ENCODE peak calls at places on chromosomes 12 and 14, in seven cellular contexts. K is cardiac muscle cell; N is mucosa of descending colon; U is foreskin fibroblast; F is AG10803; I is CD8-positive, alpha-beta T cell; D is Peyer's patch. M is an unnamed sample.

GRCh38 chr12:127607146-127607725 is 659.7 kb upstream of the TMEM132C start:
- DNase-seq in F (no peak), U (no peak), I (no peak), D (no peak), K (no peak), N (no peak), M (no peak)

GRCh38 chr14:69346710-69347109 is 51.4 kb downstream of the ERH start:
- DNase-seq in D (no peak), U (peak), I (no peak), K (peak), F (no peak), N (peak), M (peak)

GRCh38 chr12:121915841-121916321 is 2.5 kb upstream of the CFAP251 start:
- DNase-seq in F (no peak), U (peak), K (no peak), D (no peak), N (no peak), I (no peak), M (peak)

GRCh38 chr12:21773263-21773741 is 1.2 kb downstream of the KCNJ8 start:
- DNase-seq in I (no peak), N (peak), U (peak), K (peak), D (no peak), F (peak), M (peak)

GRCh38 chr12:8033153-8034044 is 883 bp downstream of the FOXJ2 start:
- DNase-seq in K (peak), N (peak), I (peak), D (peak), F (peak), U (peak), M (peak)

GRCh38 chr12:132804426-132804861 is 24.2 kb downstream of the GOLGA3 start:
- DNase-seq in D (no peak), N (peak), K (no peak), F (no peak), I (no peak), U (no peak), M (no peak)

GRCh38 chr12:130968611-130969010 is 14.9 kb downstream of the ADGRD1 start:
- DNase-seq in U (no peak), D (peak), N (no peak), K (no peak), I (no peak), F (no peak), M (no peak)

GRCh38 chr12:2794261-2794735 is 472 bp upstream of the FKBP4 start:
- DNase-seq in I (peak), F (no peak), D (peak), U (no peak), N (no peak), K (no peak), M (no peak)

GRCh38 chr14:58638231-58639205 is 756 bp downstream of the DACT1 start:
- DNase-seq in K (peak), U (peak), I (no peak), N (peak), F (peak), D (no peak), M (peak)
- H3K4me3 ChIP-seq in K (peak), U (peak), I (peak), N (peak), F (peak), D (peak), M (peak)

DNA sequence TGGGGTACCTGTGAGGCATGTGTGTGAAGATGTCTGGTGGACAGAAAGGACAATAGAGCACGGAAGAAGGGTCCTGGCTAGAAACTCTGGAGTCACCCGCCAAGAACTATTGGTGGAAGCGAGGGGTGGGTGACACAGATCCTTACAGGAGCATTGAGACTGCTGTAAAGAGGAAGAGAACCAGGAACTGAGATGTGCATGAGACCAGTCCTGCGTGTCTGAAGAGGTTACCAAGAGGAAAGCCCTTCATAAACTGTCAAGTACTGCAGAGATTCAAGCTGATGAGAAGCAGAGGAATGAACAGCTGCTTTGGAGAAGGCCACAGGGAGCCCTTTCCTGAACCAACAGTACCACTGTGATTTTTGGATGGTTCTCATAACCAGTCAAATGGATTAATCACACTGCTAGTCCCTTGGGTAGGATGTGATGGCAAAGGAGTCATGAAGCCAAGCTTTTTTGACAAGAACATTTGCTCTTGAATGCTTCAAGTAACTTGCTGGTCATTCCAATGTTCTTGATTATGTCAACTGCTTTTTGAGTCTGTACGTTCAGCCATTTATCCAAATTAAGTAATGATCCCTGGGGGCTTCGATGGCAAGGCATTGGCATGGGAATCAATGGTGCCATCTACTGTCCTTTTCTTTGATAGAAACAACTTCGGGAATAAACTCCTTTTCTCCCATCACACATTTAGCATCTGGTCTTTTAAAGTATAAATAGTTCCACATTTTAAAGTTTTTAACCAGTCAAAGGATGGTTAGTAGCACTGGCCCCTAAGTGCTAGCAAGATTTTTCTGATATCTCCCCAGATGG is 42.9 kb downstream of the GPR135 start:
- DNase-seq in F (no peak), K (peak), I (no peak), N (no peak), U (no peak), D (no peak), M (no peak)
- TF ChIP-seq CTCF in F (no peak), K (peak), I (no peak), N (no peak), U (no peak), D (no peak), M (peak)

GRCh38 chr14:65472189-65472588 is 59.7 kb downstream of the FUT8 start:
- DNase-seq in F (no peak), I (no peak), D (no peak), U (no peak), K (peak), N (no peak), M (no peak)
- H3K4me3 ChIP-seq in F (no peak), I (no peak), D (no peak), U (no peak), K (no peak), N (no peak), M (no peak)

DNA sequence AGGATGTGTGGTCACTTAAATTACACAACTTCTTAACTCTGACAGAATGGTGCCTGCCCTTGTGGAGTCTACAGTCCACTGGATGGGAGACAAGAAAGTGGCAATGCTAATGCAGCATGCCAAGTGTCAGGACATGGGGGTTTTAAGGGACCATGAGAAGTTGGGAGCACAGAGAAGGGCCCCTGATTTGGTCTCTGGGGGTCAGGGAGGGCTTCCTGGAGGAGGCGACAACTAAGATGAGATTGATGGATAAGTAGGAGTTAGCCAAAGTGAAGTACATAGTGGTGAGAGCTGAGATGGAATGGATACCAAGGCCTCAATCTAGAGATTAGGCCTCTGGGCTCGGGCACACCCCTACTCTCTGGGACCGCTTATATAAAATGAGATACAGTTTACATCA is 236.7 kb downstream of the CHST11 start:
- DNase-seq in N (no peak), F (no peak), U (no peak), I (no peak), K (no peak), D (no peak), M (no peak)
- TF ChIP-seq CTCF in N (no peak), F (no peak), U (no peak), I (no peak), K (no peak), D (no peak), M (no peak)

GRCh38 chr14:105065280-105066228 is at the start of gene GPR132:
- DNase-seq in I (peak), N (peak), U (no peak), K (peak), F (no peak), D (peak), M (no peak)

GRCh38 chr14:105066285-105067071 is 1.2 kb upstream of the GPR132 start:
- DNase-seq in K (no peak), F (no peak), D (peak), N (no peak), I (peak), U (no peak), M (no peak)

GRCh38 chr14:105064001-105064400 is 1.2 kb downstream of the GPR132 start:
- DNase-seq in D (no peak), U (no peak), F (no peak), K (no peak), I (no peak), N (no peak), M (no peak)

GRCh38 chr14:105063041-105063440 is 2.2 kb downstream of the GPR132 start:
- DNase-seq in N (no peak), I (no peak), U (no peak), F (no peak), D (no peak), K (no peak), M (no peak)

DNA sequence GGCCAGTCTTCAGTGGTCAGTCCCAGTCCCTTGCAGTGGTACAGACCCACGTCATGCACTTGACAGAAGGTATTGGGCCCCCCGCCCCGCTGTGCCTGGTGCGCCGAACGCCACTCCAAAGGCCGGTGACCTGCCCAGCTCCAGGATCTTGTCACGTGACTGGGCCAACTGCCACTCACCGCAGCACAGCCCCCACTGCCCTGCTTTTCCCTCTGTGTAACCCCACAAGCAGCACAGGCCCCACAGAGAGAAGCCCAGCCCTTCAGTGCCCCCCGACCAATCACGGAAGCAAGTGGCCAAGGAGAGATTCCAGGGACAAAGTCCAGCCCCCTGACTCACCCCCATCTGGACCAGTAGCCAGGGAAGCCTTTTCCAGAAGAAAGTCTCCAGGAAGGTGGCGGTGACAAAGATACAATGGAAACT is 498 bp downstream of the GPR132 start:
- DNase-seq in K (no peak), I (peak), D (peak), U (peak), F (no peak), N (no peak), M (no peak)
- H3K4me3 ChIP-seq in K (no peak), I (peak), D (peak), U (no peak), F (no peak), N (no peak), M (no peak)

GRCh38 chr12:20194171-20194570 is 174.2 kb upstream of the PDE3A start:
- DNase-seq in D (no peak), U (peak), F (peak), I (no peak), N (no peak), K (peak), M (peak)
- TF ChIP-seq CTCF in D (no peak), U (peak), F (peak), I (no peak), N (no peak), K (peak), M (peak)

GRCh38 chr14:31027847-31028246 is 1.7 kb upstream of the STRN3 start:
- DNase-seq in K (no peak), D (no peak), F (peak), U (peak), I (no peak), N (no peak), M (no peak)
- H3K4me3 ChIP-seq in K (no peak), D (peak), F (no peak), U (no peak), I (no peak), N (no peak), M (no peak)

GRCh38 chr14:103731916-103732867 is 16.6 kb downstream of the ZFYVE21 start:
- DNase-seq in D (no peak), K (no peak), F (no peak), U (no peak), I (no peak), N (no peak), M (no peak)

GRCh38 chr14:103731481-103731880 is 15.9 kb downstream of the ZFYVE21 start:
- DNase-seq in U (no peak), I (no peak), K (no peak), F (no peak), N (no peak), D (no peak), M (no peak)

GRCh38 chr14:103728721-103729120 is 13.1 kb downstream of the ZFYVE21 start:
- DNase-seq in I (no peak), D (no peak), N (peak), F (no peak), U (no peak), K (no peak), M (no peak)

GRCh38 chr14:103729496-103730448 is 14.2 kb downstream of the ZFYVE21 start:
- DNase-seq in I (no peak), K (no peak), N (peak), D (no peak), F (no peak), U (no peak), M (no peak)

GRCh38 chr14:103730490-103731035 is 15.0 kb downstream of the ZFYVE21 start:
- DNase-seq in F (no peak), K (no peak), I (no peak), U (no peak), N (no peak), D (no peak), M (no peak)
- TF ChIP-seq CTCF in F (no peak), K (no peak), I (no peak), U (no peak), N (no peak), D (no peak), M (peak)

GRCh38 chr12:49902399-49903350 is 1.0 kb downstream of the FAIM2 start:
- DNase-seq in F (no peak), D (no peak), I (no peak), N (no peak), U (no peak), K (no peak), M (no peak)

GRCh38 chr12:49901986-49902385 is 1.7 kb downstream of the FAIM2 start:
- DNase-seq in K (no peak), N (no peak), U (no peak), F (no peak), D (no peak), I (no peak), M (no peak)

GRCh38 chr12:49903351-49903699 is 375 bp downstream of the FAIM2 start:
- DNase-seq in F (no peak), D (no peak), N (no peak), I (no peak), U (no peak), K (no peak), M (no peak)

GRCh38 chr12:49904601-49905000 is 901 bp upstream of the FAIM2 start:
- DNase-seq in D (no peak), I (no peak), U (no peak), F (no peak), K (no peak), N (no peak), M (no peak)

DNA sequence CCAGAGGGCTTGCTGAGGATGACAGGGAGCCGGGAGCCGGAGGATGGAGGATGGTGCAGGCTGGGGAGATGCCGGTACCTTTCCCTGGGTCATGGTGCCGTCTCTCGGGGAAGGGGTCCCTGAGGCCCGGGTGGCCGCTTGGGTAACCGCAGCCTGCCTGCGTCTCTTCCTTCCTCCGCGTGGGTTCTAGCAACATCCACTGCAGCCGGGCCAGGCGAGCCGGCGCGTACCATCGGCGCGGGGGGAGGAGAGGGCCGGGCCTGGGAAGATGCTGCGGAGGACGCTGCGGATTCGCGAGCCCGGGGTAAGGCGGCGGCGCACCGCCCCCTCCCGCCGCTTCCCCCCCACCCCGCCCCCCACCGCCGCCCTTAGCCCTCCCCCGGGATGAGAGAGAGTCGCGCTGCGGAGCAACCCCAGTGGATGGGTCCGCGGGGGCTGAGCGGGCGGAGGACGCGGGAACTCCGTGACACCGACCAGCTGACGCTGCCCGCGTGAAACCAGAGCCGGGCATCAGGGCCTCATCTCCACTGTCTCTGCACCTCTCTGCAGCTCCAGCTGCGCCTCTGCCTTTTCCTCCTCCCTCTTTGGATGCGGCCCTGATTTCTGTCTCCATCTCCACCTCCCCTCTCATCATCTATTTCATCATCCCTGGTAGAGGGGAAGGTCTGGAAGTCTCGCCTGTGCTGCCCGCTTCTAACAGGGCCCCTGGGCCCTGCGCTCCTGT is at the start of gene FAIM2:
- DNase-seq in U (peak), F (peak), D (no peak), N (peak), K (no peak), I (peak), M (peak)
- H3K4me3 ChIP-seq in U (peak), F (peak), D (peak), N (no peak), K (no peak), I (no peak), M (peak)